ENCODE peak calls at places on chromosome 1, in seven cellular contexts. A is NCI-H2029 treated with DMSO at 0.1 percent for 48 hours; K is activated CD4-positive, alpha-beta T cell treated with anti-CD3 and anti-CD28 coated beads, Interleukin-2, amount 10 ng/mL, durations not matched to agents 7 days and 5 days; U is cardiac fibroblast; N is T follicular helper cell; I is D341Med; Z is tibial nerve. V is an unnamed sample.

GRCh38 chr1:15972409-15972808 is 3.5 kb downstream of the ZBTB17 start:
- DNase-seq in A (no peak), K (no peak), U (no peak), N (no peak), I (no peak), Z (no peak), V (no peak)

GRCh38 chr1:202046227-202046626 is 35.8 kb downstream of the ELF3 start:
- DNase-seq in A (peak), K (no peak), U (no peak), N (no peak), I (no peak), Z (no peak), V (no peak)

GRCh38 chr1:66395202-66396061 is 138.5 kb upstream of the SGIP1 start:
- DNase-seq in A (no peak), K (no peak), U (peak), N (no peak), I (no peak), Z (no peak), V (no peak)

GRCh38 chr1:85605519-85606413 is 25.2 kb downstream of the CCN1 start:
- DNase-seq in A (no peak), K (no peak), U (no peak), N (no peak), I (peak), Z (no peak), V (no peak)

GRCh38 chr1:37497832-37498231 is 16.7 kb downstream of the MEAF6 start:
- DNase-seq in A (peak), K (no peak), U (no peak), N (no peak), I (no peak), Z (no peak), V (no peak)

GRCh38 chr1:7785108-7785507 is 1.0 kb downstream of the PER3 start:
- DNase-seq in A (no peak), K (no peak), U (no peak), N (no peak), I (no peak), Z (no peak), V (no peak)

GRCh38 chr1:151964510-151964909 is 29.1 kb downstream of the S100A10 start:
- DNase-seq in A (no peak), K (no peak), U (no peak), N (no peak), I (no peak), Z (no peak), V (no peak)

GRCh38 chr1:205068457-205069035 is 15.7 kb downstream of the TMEM81 start:
- DNase-seq in A (no peak), K (no peak), U (peak), N (no peak), I (no peak), Z (no peak), V (no peak)

GRCh38 chr1:169565335-169566271 is 20.7 kb downstream of the F5 start:
- DNase-seq in A (no peak), K (no peak), U (no peak), N (no peak), I (no peak), Z (no peak), V (no peak)

V was measured in esophagus muscularis mucosa.